ENCODE peak calls at places on chromosomes 3 and 15, in five cellular contexts. T is spleen, P is MM.1S, W is tibial nerve, Q is iPS DF 6.9. R is an unnamed sample.
A peak's percentile ranks its signal among the peaks of the same experiment; 100 is the strongest.

GRCh38 chr3:55692958-55693558 is 206.0 kb upstream of the WNT5A start:
- DNase-seq in T (no peak), P (no peak), W (no peak), Q (no peak), R (no peak)

GRCh38 chr3:171077261-171077660 is 50.7 kb upstream of the SLC2A2 start:
- DNase-seq in T (no peak), P (no peak), W (no peak), Q (no peak), R (no peak)

GRCh38 chr3:142275856-142276255 is 50.5 kb upstream of the GK5 start:
- DNase-seq in T (no peak), P (no peak), W (no peak), Q (no peak), R (no peak)

GRCh38 chr3:73298243-73299183 is 237.1 kb downstream of the EBLN2 start:
- DNase-seq in T (no peak), P (no peak), W (no peak), Q (no peak), R (no peak)

GRCh38 chr15:101012326-101013040 is 93.3 kb downstream of the LRRK1 start:
- DNase-seq in T (no peak), P (no peak), W (no peak), Q (no peak), R (no peak)

GRCh38 chr3:129563850-129564535 is 21.0 kb downstream of the H1-8 start:
- DNase-seq in T (no peak), P (no peak), W (no peak), Q (no peak), R (no peak)

GRCh38 chr3:195532345-195532744 is 10.8 kb downstream of the PPP1R2 start:
- DNase-seq in T (no peak), P (peak; percentile 74), W (no peak), Q (no peak), R (no peak)

GRCh38 chr3:179416681-179417080 is 34.6 kb downstream of the GNB4 start:
- DNase-seq in T (no peak), P (no peak), W (no peak), Q (no peak), R (no peak)

GRCh38 chr3:143016321-143016972 is 15.1 kb downstream of the U2SURP start:
- DNase-seq in T (no peak), P (peak; percentile 54), W (no peak), Q (no peak), R (no peak)

GRCh38 chr3:41660510-41660909 is 301.4 kb downstream of the ULK4 start:
- DNase-seq in T (no peak), P (no peak), W (no peak), Q (no peak), R (no peak)

GRCh38 chr3:43747641-43748040 is 56.9 kb downstream of the ABHD5 start:
- DNase-seq in T (no peak), P (no peak), W (no peak), Q (no peak), R (no peak)

GRCh38 chr15:63970723-63971426 is 75.4 kb downstream of the DAPK2 start:
- DNase-seq in T (no peak), P (peak; percentile 73), W (no peak), Q (no peak), R (no peak)

GRCh38 chr3:197083486-197083885 is 53.9 kb upstream of the MELTF start:
- DNase-seq in T (no peak), P (no peak), W (no peak), Q (no peak), R (peak; percentile 6)

GRCh38 chr15:101179341-101180153 is 72.3 kb downstream of the CHSY1 start:
- DNase-seq in T (no peak), P (no peak), W (no peak), Q (no peak), R (no peak)

GRCh38 chr15:75809986-75810750 is 33.1 kb upstream of the UBE2Q2 start:
- DNase-seq in T (no peak), P (peak; percentile 33), W (no peak), Q (no peak), R (no peak)

GRCh38 chr15:72907733-72908132 is 124.2 kb upstream of the ADPGK start:
- DNase-seq in T (no peak), P (no peak), W (no peak), Q (no peak), R (no peak)

GRCh38 chr3:159816507-159816906 is 172.1 kb upstream of the IL12A start:
- DNase-seq in T (no peak), P (no peak), W (no peak), Q (no peak), R (no peak)

GRCh38 chr3:64355473-64355872 is 130.2 kb upstream of the PRICKLE2 start:
- DNase-seq in T (no peak), P (no peak), W (no peak), Q (no peak), R (no peak)

GRCh38 chr3:102123590-102124190 is 274.4 kb downstream of the NFKBIZ start:
- DNase-seq in T (no peak), P (no peak), W (no peak), Q (no peak), R (no peak)

GRCh38 chr15:64438653-64439447 is 21.5 kb upstream of the ZNF609 start:
- DNase-seq in T (no peak), P (no peak), W (no peak), Q (no peak), R (no peak)

GRCh38 chr3:51311055-51311454 is 74.0 kb upstream of the MANF start:
- DNase-seq in T (no peak), P (peak; percentile 55), W (no peak), Q (no peak), R (no peak)

GRCh38 chr3:131806736-131807135 is 228.1 kb downstream of the CPNE4 start:
- DNase-seq in T (no peak), P (no peak), W (no peak), Q (no peak), R (no peak)

GRCh38 chr3:1251282-1252060 is 158.6 kb downstream of the CNTN6 start:
- DNase-seq in T (no peak), P (no peak), W (no peak), Q (no peak), R (no peak)

DNA sequence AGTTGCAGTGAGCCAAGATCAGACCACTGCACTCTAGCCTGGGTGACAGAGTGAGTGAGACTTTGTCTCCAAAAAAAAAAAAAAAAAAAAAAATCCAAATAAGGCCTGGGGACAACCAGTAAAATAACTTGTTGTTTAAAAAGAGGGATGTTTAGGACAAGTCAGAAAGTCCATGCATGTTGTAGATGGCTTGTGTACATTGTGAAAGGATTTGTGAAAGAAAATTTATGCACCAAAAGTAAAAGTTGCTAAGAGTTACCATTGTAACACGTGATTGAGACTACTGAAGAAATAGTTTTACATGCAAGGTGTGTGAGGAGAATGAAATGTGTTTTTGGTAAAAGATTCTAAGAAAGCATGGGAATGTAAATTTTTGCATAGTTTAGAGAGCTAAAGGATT is 35.7 kb upstream of the SEC61A1 start:
- DNase-seq in T (no peak), P (no peak), W (no peak), Q (no peak), R (no peak)
- H3K27ac ChIP-seq in T (no peak overlapping the region), P (no peak overlapping the region), W (no peak overlapping the region), Q (no peak overlapping the region), R (no peak overlapping the region)

GRCh38 chr15:29283371-29283770 is 13.7 kb upstream of the NSMCE3 start:
- DNase-seq in T (no peak), P (no peak), W (no peak), Q (no peak), R (no peak)

GRCh38 chr15:29276366-29276765 is 6.7 kb upstream of the NSMCE3 start:
- DNase-seq in T (no peak), P (no peak), W (no peak), Q (no peak), R (no peak)

GRCh38 chr15:29275855-29276254 is 6.2 kb upstream of the NSMCE3 start:
- DNase-seq in T (no peak), P (no peak), W (no peak), Q (no peak), R (no peak)

GRCh38 chr15:29278436-29279099 is 8.9 kb upstream of the NSMCE3 start:
- DNase-seq in T (no peak), P (no peak), W (no peak), Q (no peak), R (no peak)
- H3K27ac ChIP-seq in T (no peak overlapping the region), P (no peak overlapping the region), W (no peak overlapping the region), Q (no peak overlapping the region), R (no peak overlapping the region)

DNA sequence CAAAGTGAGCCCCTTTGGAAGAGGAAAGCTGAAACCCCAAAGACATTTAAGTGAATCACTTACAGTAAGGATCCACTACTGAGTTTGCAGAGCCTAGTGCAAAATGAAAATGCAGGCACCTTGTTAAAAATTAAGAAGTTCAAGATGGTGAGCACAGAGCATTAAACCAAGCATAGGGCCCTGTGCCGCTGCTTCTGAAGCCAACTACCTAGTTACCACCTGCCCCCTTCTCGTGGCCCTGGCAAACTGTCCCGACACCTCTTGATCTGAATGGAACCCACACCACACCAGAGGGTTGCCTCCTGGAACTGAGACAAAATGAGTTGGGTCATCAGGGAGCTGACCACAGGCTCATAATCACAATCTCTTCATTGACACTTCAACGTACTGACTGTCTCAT is 25.6 kb downstream of the LRRC2 start:
- DNase-seq in T (no peak), P (no peak), W (no peak), Q (no peak), R (no peak)
- H3K27ac ChIP-seq in T (no peak overlapping the region), P (peak overlapping the region; percentile 98), W (no peak overlapping the region), Q (no peak overlapping the region), R (no peak overlapping the region)

GRCh38 chr3:106114848-106115247 is 246.0 kb upstream of the CBLB start:
- DNase-seq in T (no peak), P (no peak), W (no peak), Q (no peak), R (no peak)
- H3K27ac ChIP-seq in T (no peak overlapping the region), P (no peak overlapping the region), W (no peak overlapping the region), Q (no peak overlapping the region), R (no peak overlapping the region)